ENCODE peak calls at places on chromosomes 13 and 19, in ten cellular contexts. P is astrocyte; E is thoracic aorta; V is SK-N-SH; J is CD8-positive, alpha-beta T cell; F is transverse colon; T is spleen; Q is A673; N is osteoblast; D is H9. C is an unnamed sample. For H3K9me3 and H3K4me1, the result is how much of the 10 kb centered on the place peaks cover.

GRCh38 chr19:11577451-11578341 is at the start of gene ACP5:
- DNase-seq in P (no peak), E (no peak), V (peak), J (no peak), F (no peak), T (peak), Q (peak), N (peak), D (no peak), C (no peak)

GRCh38 chr13:93915269-93915809 is 564.1 kb downstream of the DCT start:
- DNase-seq in P (peak), E (no peak), V (no peak), J (no peak), F (no peak), T (no peak), Q (no peak), N (no peak), D (no peak), C (no peak)

GRCh38 chr19:32392142-32392541 is 13.4 kb upstream of the DPY19L3 start:
- DNase-seq in P (no peak), E (no peak), V (no peak), J (no peak), F (no peak), T (no peak), Q (no peak), N (no peak), D (no peak), C (no peak)

GRCh38 chr13:112849500-112849899 is 119.5 kb upstream of the MCF2L start:
- DNase-seq in P (peak), E (no peak), V (peak), J (no peak), F (no peak), T (peak), Q (peak), N (peak), D (no peak), C (peak)

GRCh38 chr19:19459707-19460251 is 54.3 kb downstream of the GATAD2A start:
- DNase-seq in P (peak), E (no peak), V (no peak), J (peak), F (peak), T (peak), Q (peak), N (peak), D (no peak), C (no peak)

GRCh38 chr19:11268783-11269267 is 6.5 kb upstream of the DOCK6 start:
- DNase-seq in P (peak), E (no peak), V (peak), J (no peak), F (peak), T (peak), Q (peak), N (peak), D (no peak), C (peak)

GRCh38 chr13:62337109-62337880 is 921.6 kb upstream of the PCDH20 start:
- DNase-seq in P (no peak), E (no peak), V (peak), J (no peak), F (no peak), T (no peak), Q (no peak), N (no peak), D (peak), C (no peak)

GRCh38 chr13:39603424-39603947 is 493 bp upstream of the LHFPL6 start:
- DNase-seq in P (peak), E (no peak), V (peak), J (no peak), F (peak), T (no peak), Q (peak), N (no peak), D (peak), C (peak)

GRCh38 chr13:37657134-37657533 is 58.6 kb upstream of the POSTN start:
- DNase-seq in P (peak), E (no peak), V (no peak), J (no peak), F (no peak), T (no peak), Q (no peak), N (no peak), D (no peak), C (no peak)

GRCh38 chr19:19526581-19527370 is 1.9 kb upstream of the YJEFN3 start:
- DNase-seq in P (no peak), E (no peak), V (no peak), J (no peak), F (no peak), T (no peak), Q (no peak), N (peak), D (no peak), C (no peak)

GRCh38 chr13:48411281-48412099 is 1.4 kb downstream of the LPAR6 start:
- DNase-seq in P (no peak), E (no peak), V (no peak), J (no peak), F (no peak), T (no peak), Q (peak), N (no peak), D (no peak), C (no peak)

GRCh38 chr19:41299046-41299754 is 10.8 kb upstream of the CCDC97 start:
- DNase-seq in P (no peak), E (no peak), V (no peak), J (no peak), F (peak), T (no peak), Q (no peak), N (no peak), D (no peak), C (no peak)
- H3K27ac ChIP-seq in P (peak), E (peak), V (peak), J (no peak), F (peak), T (peak), Q (no peak), N (peak), D (no peak), C (no peak)

DNA sequence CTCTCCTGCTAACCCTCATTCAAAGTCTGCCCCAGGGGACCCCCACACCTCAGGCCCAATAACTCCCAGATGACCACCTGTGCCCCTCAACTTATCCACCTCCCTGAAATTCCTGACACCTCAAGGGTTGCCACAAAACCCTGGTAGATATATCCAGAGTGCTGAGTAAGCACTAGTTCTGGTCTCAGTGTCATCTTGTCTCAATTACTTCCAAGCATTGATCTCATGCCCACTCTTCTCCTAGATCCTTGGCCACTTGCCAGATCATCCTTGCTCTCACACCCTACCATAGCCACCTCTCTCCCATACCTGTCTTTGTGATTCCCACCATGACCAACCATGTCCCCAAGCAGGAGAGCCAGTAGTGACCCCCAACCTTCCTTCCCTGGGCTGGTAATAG is 2.0 kb downstream of the ZNF416 start:
- DNase-seq in P (no peak), E (no peak), V (no peak), J (no peak), F (no peak), T (no peak), Q (no peak), N (no peak), D (no peak), C (no peak)
- H3K9me3 ChIP-seq in P (half or more), E (under half), V (under half), J (half or more), F (under half), T (half or more), Q (half or more), N (under half), D (half or more), C (under half)

GRCh38 chr13:111176421-111176820 is 61.3 kb downstream of the ARHGEF7 start:
- DNase-seq in P (no peak), E (no peak), V (no peak), J (no peak), F (no peak), T (no peak), Q (no peak), N (no peak), D (no peak), C (no peak)
- H3K4me1 ChIP-seq in P (under half), E (half or more), V (under half), J (half or more), F (under half), T (half or more), Q (under half), N (under half), D (under half), C (under half)

DNA sequence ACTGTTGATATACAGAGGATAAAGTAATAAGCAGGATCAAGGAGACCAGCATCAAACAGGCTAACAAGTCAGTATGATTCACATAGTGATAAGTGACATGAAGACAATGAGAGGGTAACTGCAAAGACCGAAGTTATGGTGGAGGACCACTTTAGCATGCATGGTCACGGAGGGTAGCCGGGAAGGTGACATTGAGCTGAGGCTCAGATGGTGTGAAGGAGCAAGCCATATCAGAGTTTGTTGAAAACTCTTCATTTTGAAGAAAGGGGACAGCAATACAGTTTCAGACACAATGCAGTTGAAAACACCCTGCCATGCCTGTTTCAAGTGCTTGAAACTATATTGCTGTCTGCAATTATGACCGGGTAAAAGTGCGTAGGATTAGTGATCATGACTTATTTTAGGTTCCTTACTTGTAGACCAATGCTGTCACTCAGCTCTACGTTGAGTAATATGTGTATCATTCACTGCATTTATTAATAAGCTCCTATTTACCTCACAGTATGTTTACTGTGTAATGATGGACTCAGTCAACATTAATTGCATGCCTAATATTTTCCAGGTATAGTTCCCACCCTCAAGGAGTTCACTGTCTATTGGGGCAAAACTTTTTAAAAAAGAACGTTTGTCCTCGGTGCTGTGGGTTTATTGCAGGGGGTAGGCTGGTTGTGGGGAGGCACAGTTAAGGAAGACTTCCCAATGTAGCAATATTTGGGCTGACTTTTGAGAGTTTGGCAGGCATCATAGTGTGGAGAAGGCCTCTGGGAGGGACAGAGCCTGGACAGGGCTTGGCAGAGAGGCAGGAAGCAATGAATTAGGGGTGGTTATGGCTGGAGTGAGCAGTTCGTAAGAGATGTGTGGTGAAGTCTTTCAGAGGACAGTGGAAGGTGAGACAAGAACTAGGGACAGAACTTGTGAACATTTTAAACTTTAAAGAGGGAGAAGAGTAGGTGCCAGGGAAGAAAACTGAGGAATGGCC is 3.2 kb downstream of the UBAC2 start:
- DNase-seq in P (no peak), E (no peak), V (no peak), J (no peak), F (no peak), T (no peak), Q (no peak), N (peak), D (no peak), C (no peak)
- H3K27ac ChIP-seq in P (no peak), E (no peak), V (no peak), J (peak), F (no peak), T (peak), Q (no peak), N (no peak), D (no peak), C (no peak)

GRCh38 chr13:19056355-19056880 is 125.2 kb downstream of the TUBA3C start:
- DNase-seq in P (no peak), E (no peak), V (no peak), J (no peak), F (no peak), T (no peak), Q (no peak), N (no peak), D (no peak), C (no peak)

GRCh38 chr13:19058566-19058965 is 123.1 kb downstream of the TUBA3C start:
- DNase-seq in P (no peak), E (no peak), V (no peak), J (no peak), F (no peak), T (peak), Q (no peak), N (no peak), D (no peak), C (no peak)

GRCh38 chr13:19055611-19056010 is 126.0 kb downstream of the TUBA3C start:
- DNase-seq in P (no peak), E (no peak), V (no peak), J (no peak), F (no peak), T (no peak), Q (no peak), N (no peak), D (no peak), C (no peak)

GRCh38 chr13:19057588-19058340 is 123.9 kb downstream of the TUBA3C start:
- DNase-seq in P (no peak), E (no peak), V (no peak), J (no peak), F (no peak), T (no peak), Q (no peak), N (peak), D (no peak), C (no peak)

GRCh38 chr13:19056984-19057490 is 124.6 kb downstream of the TUBA3C start:
- DNase-seq in P (no peak), E (no peak), V (no peak), J (no peak), F (no peak), T (peak), Q (no peak), N (no peak), D (no peak), C (no peak)
- H3K9me3 ChIP-seq in P (under half), E (under half), V (under half), J (under half), F (under half), T (under half), Q (under half), N (under half), D (half or more), C (under half)